ENCODE peak calls at places on chromosomes 5 and 9, in six cellular contexts. One of them, this sample, is unnamed.

GRCh38 chr5:125199968-125200841 is 453.8 kb upstream of the ZNF608 start:
- DNase-seq in heart left ventricle: peak
- DNase-seq in SJSA1: no peak
- DNase-seq in T1000: no peak
- DNase-seq in RCC 7860: no peak
- DNase-seq in upper lobe of left lung: no peak
- DNase-seq in this sample: no peak

GRCh38 chr9:19184144-19184917 is 46.2 kb upstream of the DENND4C start:
- DNase-seq in heart left ventricle: peak
- DNase-seq in SJSA1: peak
- DNase-seq in T1000: peak
- DNase-seq in RCC 7860: peak
- DNase-seq in upper lobe of left lung: no peak
- DNase-seq in this sample: peak

GRCh38 chr5:96279796-96280542 is 153.1 kb downstream of the PCSK1 start:
- DNase-seq in heart left ventricle: no peak
- DNase-seq in SJSA1: peak
- DNase-seq in T1000: no peak
- DNase-seq in RCC 7860: peak
- DNase-seq in upper lobe of left lung: no peak
- DNase-seq in this sample: no peak

GRCh38 chr9:128995791-128996190 is 32.3 kb downstream of the SH3GLB2 start:
- DNase-seq in heart left ventricle: no peak
- DNase-seq in SJSA1: no peak
- DNase-seq in T1000: no peak
- DNase-seq in RCC 7860: no peak
- DNase-seq in upper lobe of left lung: no peak
- DNase-seq in this sample: no peak

GRCh38 chr5:138985256-138985655 is 110.1 kb upstream of the LRRTM2 start:
- DNase-seq in heart left ventricle: no peak
- DNase-seq in SJSA1: no peak
- DNase-seq in T1000: no peak
- DNase-seq in RCC 7860: peak
- DNase-seq in upper lobe of left lung: no peak
- DNase-seq in this sample: no peak

GRCh38 chr5:135085133-135085935 is 51.3 kb upstream of the PITX1 start:
- DNase-seq in heart left ventricle: no peak
- DNase-seq in SJSA1: no peak
- DNase-seq in T1000: no peak
- DNase-seq in RCC 7860: no peak
- DNase-seq in upper lobe of left lung: no peak
- DNase-seq in this sample: no peak

GRCh38 chr9:117169089-117169488 is 245.8 kb downstream of the ASTN2 start:
- DNase-seq in heart left ventricle: no peak
- DNase-seq in SJSA1: no peak
- DNase-seq in T1000: no peak
- DNase-seq in RCC 7860: no peak
- DNase-seq in upper lobe of left lung: no peak
- DNase-seq in this sample: no peak

GRCh38 chr9:77864096-77864889 is 167.3 kb downstream of the GNAQ start:
- DNase-seq in heart left ventricle: no peak
- DNase-seq in SJSA1: no peak
- DNase-seq in T1000: no peak
- DNase-seq in RCC 7860: no peak
- DNase-seq in upper lobe of left lung: no peak
- DNase-seq in this sample: no peak

GRCh38 chr5:67004730-67005350 is 191.8 kb downstream of the CD180 start:
- DNase-seq in heart left ventricle: no peak
- DNase-seq in SJSA1: no peak
- DNase-seq in T1000: no peak
- DNase-seq in RCC 7860: no peak
- DNase-seq in upper lobe of left lung: no peak
- DNase-seq in this sample: no peak

GRCh38 chr9:91416086-91416712 is 7.4 kb downstream of the NFIL3 start:
- DNase-seq in heart left ventricle: no peak
- DNase-seq in SJSA1: peak
- DNase-seq in T1000: no peak
- DNase-seq in RCC 7860: peak
- DNase-seq in upper lobe of left lung: no peak
- DNase-seq in this sample: no peak

GRCh38 chr5:154860123-154860522 is 1.7 kb downstream of the CNOT8 start:
- DNase-seq in heart left ventricle: no peak
- DNase-seq in SJSA1: no peak
- DNase-seq in T1000: no peak
- DNase-seq in RCC 7860: peak
- DNase-seq in upper lobe of left lung: no peak
- DNase-seq in this sample: no peak

GRCh38 chr9:21591221-21592062 is 109.3 kb upstream of the IFNE start:
- DNase-seq in heart left ventricle: peak
- DNase-seq in SJSA1: peak
- DNase-seq in T1000: peak
- DNase-seq in RCC 7860: peak
- DNase-seq in upper lobe of left lung: no peak
- DNase-seq in this sample: peak

GRCh38 chr9:97853844-97854695 is 1.0 kb downstream of the FOXE1 start:
- DNase-seq in heart left ventricle: no peak
- DNase-seq in SJSA1: peak
- DNase-seq in T1000: no peak
- DNase-seq in RCC 7860: no peak
- DNase-seq in upper lobe of left lung: peak
- DNase-seq in this sample: no peak

GRCh38 chr5:157744055-157745011 is 821 bp downstream of the LSM11 start:
- DNase-seq in heart left ventricle: peak
- DNase-seq in SJSA1: peak
- DNase-seq in T1000: no peak
- DNase-seq in RCC 7860: no peak
- DNase-seq in upper lobe of left lung: no peak
- DNase-seq in this sample: no peak

GRCh38 chr9:6079386-6079785 is 64.0 kb upstream of the RANBP6 start:
- DNase-seq in heart left ventricle: no peak
- DNase-seq in SJSA1: no peak
- DNase-seq in T1000: no peak
- DNase-seq in RCC 7860: no peak
- DNase-seq in upper lobe of left lung: no peak
- DNase-seq in this sample: no peak

GRCh38 chr5:164317676-164318075 is 812.3 kb downstream of the MAT2B start:
- DNase-seq in heart left ventricle: no peak
- DNase-seq in SJSA1: no peak
- DNase-seq in T1000: no peak
- DNase-seq in RCC 7860: no peak
- DNase-seq in upper lobe of left lung: no peak
- DNase-seq in this sample: no peak

GRCh38 chr9:1233568-1233967 is 183.4 kb downstream of the DMRT2 start:
- DNase-seq in heart left ventricle: no peak
- DNase-seq in SJSA1: no peak
- DNase-seq in T1000: no peak
- DNase-seq in RCC 7860: no peak
- DNase-seq in upper lobe of left lung: no peak
- DNase-seq in this sample: no peak

GRCh38 chr9:81395301-81396054 is 293.9 kb downstream of the TLE1 start:
- DNase-seq in heart left ventricle: no peak
- DNase-seq in SJSA1: no peak
- DNase-seq in T1000: no peak
- DNase-seq in RCC 7860: no peak
- DNase-seq in upper lobe of left lung: no peak
- DNase-seq in this sample: no peak

GRCh38 chr9:7212101-7212500 is 454.3 kb downstream of the KDM4C start:
- DNase-seq in heart left ventricle: no peak
- DNase-seq in SJSA1: no peak
- DNase-seq in T1000: no peak
- DNase-seq in RCC 7860: no peak
- DNase-seq in upper lobe of left lung: no peak
- DNase-seq in this sample: no peak

This sample was measured in brain pericyte.